ENCODE peak calls at places on chromosomes 5 and 9, in seven cellular contexts. Y is effector memory CD4-positive, alpha-beta T cell; U is heart right ventricle; X is SK-N-SH; L is pancreas; T is CD4-positive, alpha-beta T cell; S is left ventricle myocardium inferior. B is an unnamed sample.

GRCh38 chr5:139653616-139654015 is 5.5 kb downstream of the CXXC5 start:
- DNase-seq in Y (no peak), U (no peak), X (no peak), L (no peak), T (no peak), S (no peak), B (no peak)

GRCh38 chr9:132003904-132004303 is 75.8 kb downstream of the MED27 start:
- DNase-seq in Y (no peak), U (no peak), X (no peak), L (no peak), T (no peak), S (no peak), B (no peak)

GRCh38 chr5:132458651-132459030 is 31.9 kb downstream of the IRF1 start:
- DNase-seq in Y (no peak), U (no peak), X (no peak), L (no peak), T (no peak), S (no peak), B (no peak)

GRCh38 chr9:69370430-69370829 is 45.4 kb downstream of the ENTREP1 start:
- DNase-seq in Y (no peak), U (no peak), X (no peak), L (no peak), T (no peak), S (no peak), B (no peak)

GRCh38 chr9:110261631-110262030 is 5.3 kb upstream of the TXN start:
- DNase-seq in Y (no peak), U (no peak), X (no peak), L (no peak), T (no peak), S (no peak), B (no peak)

GRCh38 chr5:168171901-168172717 is 119.3 kb upstream of the WWC1 start:
- DNase-seq in Y (no peak), U (no peak), X (no peak), L (no peak), T (no peak), S (no peak), B (no peak)

GRCh38 chr5:27093296-27093695 is 54.9 kb upstream of the CDH9 start:
- DNase-seq in Y (no peak), U (no peak), X (no peak), L (no peak), T (no peak), S (no peak), B (no peak)

GRCh38 chr9:123111977-123112869 is 78.8 kb downstream of the GPR21 start:
- DNase-seq in Y (no peak), U (peak), X (no peak), L (no peak), T (no peak), S (peak), B (no peak)

GRCh38 chr5:37198066-37198465 is 51.1 kb downstream of the CPLANE1 start:
- DNase-seq in Y (no peak), U (no peak), X (no peak), L (no peak), T (no peak), S (no peak), B (no peak)

GRCh38 chr5:111834926-111835599 is 78.1 kb upstream of the NREP start:
- DNase-seq in Y (no peak), U (no peak), X (no peak), L (no peak), T (no peak), S (no peak), B (no peak)

DNA sequence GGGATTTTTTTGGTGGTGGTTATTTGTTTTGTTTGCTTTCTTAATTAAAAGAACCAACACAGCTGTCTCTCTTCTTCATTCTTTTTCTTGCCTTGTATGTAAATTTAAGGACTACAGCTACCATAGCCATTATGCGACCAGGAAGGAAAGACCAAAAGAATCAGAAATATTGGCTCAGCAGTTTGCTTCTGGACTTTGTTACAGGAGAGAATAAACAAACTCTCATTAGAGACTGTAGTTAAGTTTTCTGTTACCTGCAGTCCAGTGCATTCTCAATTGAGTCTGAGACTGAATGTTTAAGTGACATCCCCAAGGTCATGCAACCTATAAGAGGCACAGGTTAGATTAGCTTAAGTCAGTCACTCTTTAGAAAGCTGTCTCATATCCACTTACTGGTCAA is 83.3 kb upstream of the NREP start:
- DNase-seq in Y (no peak), U (no peak), X (no peak), L (no peak), T (no peak), S (no peak), B (no peak)
- H3K27ac ChIP-seq in Y (no peak), U (no peak), X (no peak), L (no peak), T (no peak), S (no peak), B (no peak)

GRCh38 chr9:20559236-20559896 is 62.9 kb downstream of the MLLT3 start:
- DNase-seq in Y (no peak), U (no peak), X (no peak), L (no peak), T (no peak), S (no peak), B (no peak)
- H3K27ac ChIP-seq in Y (no peak), U (no peak), X (peak), L (no peak), T (no peak), S (no peak), B (no peak)

GRCh38 chr9:34647084-34647403 is 569 bp downstream of the GALT start:
- DNase-seq in Y (no peak), U (no peak), X (no peak), L (no peak), T (no peak), S (no peak), B (no peak)

GRCh38 chr9:34646211-34647083 is at the start of gene GALT:
- DNase-seq in Y (peak), U (peak), X (peak), L (peak), T (peak), S (peak), B (peak)

GRCh38 chr9:34644766-34645314 is 1.6 kb upstream of the GALT start:
- DNase-seq in Y (no peak), U (no peak), X (no peak), L (no peak), T (no peak), S (no peak), B (no peak)

GRCh38 chr9:34648673-34649072 is 2.2 kb downstream of the GALT start:
- DNase-seq in Y (no peak), U (no peak), X (no peak), L (no peak), T (no peak), S (no peak), B (no peak)

DNA sequence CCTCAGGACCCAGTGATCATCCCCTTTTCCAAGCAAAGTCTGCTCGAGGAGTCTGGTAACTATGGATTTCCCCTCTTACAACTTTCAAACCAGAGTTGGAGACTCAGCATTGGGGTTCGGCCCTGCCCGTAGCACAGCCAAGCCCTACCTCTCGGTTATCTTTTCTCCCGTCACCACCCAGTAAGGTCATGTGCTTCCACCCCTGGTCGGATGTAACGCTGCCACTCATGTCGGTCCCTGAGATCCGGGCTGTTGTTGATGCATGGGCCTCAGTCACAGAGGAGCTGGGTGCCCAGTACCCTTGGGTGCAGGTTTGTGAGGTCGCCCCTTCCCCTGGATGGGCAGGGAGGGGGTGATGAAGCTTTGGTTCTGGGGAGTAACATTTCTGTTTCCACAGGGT is 1.2 kb downstream of the GALT start:
- DNase-seq in Y (no peak), U (no peak), X (no peak), L (no peak), T (no peak), S (no peak), B (no peak)
- H3K27ac ChIP-seq in Y (peak), U (peak), X (peak), L (no peak), T (peak), S (peak), B (no peak)

DNA sequence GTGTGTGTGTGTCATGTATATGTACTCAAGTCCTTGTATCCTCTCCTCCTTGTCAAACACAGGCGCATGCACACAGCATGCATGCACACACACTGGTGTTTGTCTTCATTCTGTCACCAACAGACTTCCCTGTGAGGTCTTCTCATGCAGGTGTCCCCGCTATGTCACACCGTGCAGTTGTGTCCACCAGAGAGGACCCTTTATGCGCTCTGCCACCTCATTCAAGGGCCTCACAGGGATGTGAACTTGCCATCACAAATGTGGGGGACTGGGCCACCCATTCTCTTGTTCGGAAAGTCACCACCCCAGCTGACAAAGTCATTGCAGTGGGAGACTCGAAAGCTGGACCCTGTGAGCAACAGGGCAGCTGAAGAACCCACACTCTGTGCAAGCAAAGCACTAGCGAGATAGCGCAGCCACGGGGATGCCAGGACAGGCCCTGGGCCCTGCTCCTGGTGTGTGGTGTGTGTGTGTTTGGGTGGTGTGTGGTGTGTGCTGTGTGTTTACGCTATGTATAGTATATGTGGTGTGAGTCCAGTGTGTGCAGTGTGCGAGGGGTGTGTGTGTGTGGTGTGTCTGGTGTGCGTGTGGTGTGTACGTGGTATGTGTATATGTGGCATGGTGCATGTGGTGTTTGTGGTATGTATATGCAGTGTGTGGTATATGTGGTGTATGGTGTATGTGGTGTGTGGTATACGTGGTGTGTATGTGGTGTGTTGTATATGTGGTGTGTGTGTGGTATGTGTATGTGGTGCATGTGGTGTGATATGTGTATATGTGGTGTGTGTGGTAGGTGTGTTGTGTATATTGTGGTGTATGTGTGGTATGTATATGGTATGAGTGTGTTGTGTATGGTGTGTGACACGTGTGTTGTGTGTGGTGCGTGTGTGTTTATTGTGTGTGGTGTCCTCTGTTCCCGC is 30.9 kb upstream of the NXNL2 start:
- DNase-seq in Y (no peak), U (no peak), X (no peak), L (no peak), T (no peak), S (no peak), B (no peak)
- H3K27ac ChIP-seq in Y (no peak), U (no peak), X (no peak), L (no peak), T (no peak), S (no peak), B (no peak)